ENCODE peak calls at places on chromosomes 13 and 19, in four cellular contexts. W, E, H and Q are unnamed samples.

GRCh38 chr13:23574421-23574820 is 4.2 kb downstream of the TNFRSF19 start:
- DNase-seq in W (no peak), E (no peak), H (no peak), Q (no peak)

GRCh38 chr19:42252365-42253244 is 2.3 kb downstream of the ERF start:
- DNase-seq in W (peak; percentile 62), E (peak; percentile 76), H (no peak), Q (no peak)

GRCh38 chr13:99417151-99417820 is 84.0 kb upstream of the TM9SF2 start:
- DNase-seq in W (no peak), E (peak; percentile 53), H (no peak), Q (no peak)

GRCh38 chr13:75319244-75319643 is 162.7 kb downstream of the TBC1D4 start:
- DNase-seq in W (no peak), E (no peak), H (no peak), Q (no peak)

GRCh38 chr19:2424686-2425621 is 2.4 kb downstream of the TIMM13 start:
- DNase-seq in W (peak; percentile 69), E (peak; percentile 67), H (no peak), Q (no peak)

GRCh38 chr13:30880151-30880551 is 25.9 kb upstream of the MEDAG start:
- DNase-seq in W (no peak), E (no peak), H (no peak), Q (no peak)

GRCh38 chr13:99895428-99895998 is 76.1 kb downstream of the ZIC5 start:
- DNase-seq in W (no peak), E (no peak), H (no peak), Q (no peak)

GRCh38 chr13:111663505-111663904 is 343.1 kb downstream of the TEX29 start:
- DNase-seq in W (no peak), E (no peak), H (no peak), Q (no peak)

GRCh38 chr19:29526730-29527499 is 1.1 kb downstream of the VSTM2B start:
- DNase-seq in W (no peak), E (peak; percentile 55), H (no peak), Q (no peak)

GRCh38 chr13:40806241-40806640 is 16.8 kb downstream of the SLC25A15 start:
- DNase-seq in W (no peak), E (no peak), H (no peak), Q (no peak)

GRCh38 chr13:70189981-70190380 is 81.7 kb upstream of the KLHL1 start:
- DNase-seq in W (no peak), E (no peak), H (no peak), Q (no peak)

GRCh38 chr19:2607712-2608601 is 94.5 kb downstream of the GNG7 start:
- DNase-seq in W (no peak), E (no peak), H (no peak), Q (peak; percentile 94)

GRCh38 chr13:100130092-100130491 is 41.2 kb downstream of the PCCA start:
- DNase-seq in W (no peak), E (no peak), H (no peak), Q (no peak)

GRCh38 chr13:75366380-75367280 is 115.3 kb downstream of the TBC1D4 start:
- DNase-seq in W (no peak), E (no peak), H (no peak), Q (no peak)

GRCh38 chr13:44259045-44260042 is 114.3 kb upstream of the SERP2 start:
- DNase-seq in W (peak; percentile 66), E (peak; percentile 74), H (no peak), Q (peak; percentile 51)

GRCh38 chr19:51386882-51387520 is 773 bp downstream of the LIM2 start:
- DNase-seq in W (no peak), E (no peak), H (no peak), Q (no peak)

GRCh38 chr19:7088999-7089398 is 19.5 kb downstream of the ZNF557 start:
- DNase-seq in W (no peak), E (no peak), H (no peak), Q (no peak)

GRCh38 chr13:101474419-101474957 is 22.0 kb downstream of the ITGBL1 start:
- DNase-seq in W (no peak), E (no peak), H (no peak), Q (no peak)

GRCh38 chr19:28420731-28421550 is 792.0 kb downstream of the UQCRFS1 start:
- DNase-seq in W (no peak), E (no peak), H (no peak), Q (no peak)

GRCh38 chr13:40315416-40316064 is 350.9 kb downstream of the FOXO1 start:
- DNase-seq in W (no peak), E (no peak), H (no peak), Q (no peak)

GRCh38 chr13:101398920-101399319 is 17.4 kb downstream of the NALCN start:
- DNase-seq in W (no peak), E (no peak), H (no peak), Q (no peak)

GRCh38 chr13:85366759-85367417 is 432.3 kb downstream of the SLITRK6 start:
- DNase-seq in W (no peak), E (no peak), H (no peak), Q (no peak)

DNA sequence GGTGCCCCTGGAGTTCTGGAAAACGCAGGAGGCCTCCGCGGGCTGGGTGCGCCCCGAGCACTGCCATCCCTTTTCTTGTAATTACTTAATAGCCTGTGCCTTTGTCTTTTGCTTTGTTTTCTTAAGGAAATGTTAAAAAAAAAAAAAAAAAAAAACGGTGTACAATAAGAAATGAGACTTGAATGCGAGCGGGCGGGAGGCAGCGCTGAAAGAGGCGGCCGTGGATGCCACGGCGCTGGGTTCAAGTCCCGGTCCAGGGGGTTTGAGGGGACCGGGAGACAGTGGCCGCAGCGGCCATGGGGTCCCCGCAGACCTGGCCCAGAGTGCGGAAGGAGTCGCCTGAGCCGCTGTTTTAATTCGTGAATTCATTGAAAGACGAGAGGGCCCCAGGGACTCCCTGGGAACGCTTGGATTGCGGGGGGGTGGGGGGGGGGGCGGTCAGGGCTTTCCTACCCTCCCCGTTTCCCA is 349.1 kb upstream of the ARGLU1 start:
- DNase-seq in W (no peak), E (no peak), H (no peak), Q (no peak)
- H3K4me3 ChIP-seq in W (no peak overlapping the region), E (peak overlapping the region; percentile 75), H (no peak overlapping the region), Q (no peak overlapping the region)

GRCh38 chr19:48558018-48558684 is 6.2 kb downstream of the SULT2B1 start:
- DNase-seq in W (peak; percentile 50), E (no peak), H (no peak), Q (no peak)
- H3K4me3 ChIP-seq in W (no peak overlapping the region), E (no peak overlapping the region), H (no peak overlapping the region), Q (no peak overlapping the region)

GRCh38 chr19:36838784-36839324 is 667 bp upstream of the ZNF790 start:
- DNase-seq in W (no peak), E (no peak), H (no peak), Q (no peak)
- H3K4me3 ChIP-seq in W (peak overlapping the region; percentile 45), E (peak overlapping the region; percentile 73), H (peak overlapping the region; percentile 82), Q (peak overlapping the region; percentile 69)

DNA sequence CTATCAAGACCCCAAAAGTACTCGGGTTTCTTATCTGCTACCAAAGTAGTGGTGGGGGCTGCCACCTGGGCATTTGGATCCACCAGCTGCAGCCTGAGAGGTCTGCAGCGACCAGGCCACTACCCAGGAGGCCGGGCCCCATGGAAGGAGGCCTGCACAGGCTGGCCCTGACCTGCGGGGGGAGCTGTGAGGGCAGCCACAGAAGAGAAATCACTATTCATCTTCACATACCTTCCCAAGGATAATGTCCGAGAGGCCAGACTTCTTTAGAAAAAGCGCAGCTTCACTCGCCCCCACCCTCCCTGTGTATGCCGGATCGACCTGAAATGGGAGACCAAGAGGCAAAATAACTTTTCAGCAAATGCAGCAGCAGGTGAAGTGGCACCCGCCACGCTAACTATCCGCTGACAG is 30.1 kb downstream of the EPS15L1 start:
- DNase-seq in W (no peak), E (no peak), H (no peak), Q (no peak)
- H3K4me3 ChIP-seq in W (no peak overlapping the region), E (no peak overlapping the region), H (no peak overlapping the region), Q (no peak overlapping the region)

DNA sequence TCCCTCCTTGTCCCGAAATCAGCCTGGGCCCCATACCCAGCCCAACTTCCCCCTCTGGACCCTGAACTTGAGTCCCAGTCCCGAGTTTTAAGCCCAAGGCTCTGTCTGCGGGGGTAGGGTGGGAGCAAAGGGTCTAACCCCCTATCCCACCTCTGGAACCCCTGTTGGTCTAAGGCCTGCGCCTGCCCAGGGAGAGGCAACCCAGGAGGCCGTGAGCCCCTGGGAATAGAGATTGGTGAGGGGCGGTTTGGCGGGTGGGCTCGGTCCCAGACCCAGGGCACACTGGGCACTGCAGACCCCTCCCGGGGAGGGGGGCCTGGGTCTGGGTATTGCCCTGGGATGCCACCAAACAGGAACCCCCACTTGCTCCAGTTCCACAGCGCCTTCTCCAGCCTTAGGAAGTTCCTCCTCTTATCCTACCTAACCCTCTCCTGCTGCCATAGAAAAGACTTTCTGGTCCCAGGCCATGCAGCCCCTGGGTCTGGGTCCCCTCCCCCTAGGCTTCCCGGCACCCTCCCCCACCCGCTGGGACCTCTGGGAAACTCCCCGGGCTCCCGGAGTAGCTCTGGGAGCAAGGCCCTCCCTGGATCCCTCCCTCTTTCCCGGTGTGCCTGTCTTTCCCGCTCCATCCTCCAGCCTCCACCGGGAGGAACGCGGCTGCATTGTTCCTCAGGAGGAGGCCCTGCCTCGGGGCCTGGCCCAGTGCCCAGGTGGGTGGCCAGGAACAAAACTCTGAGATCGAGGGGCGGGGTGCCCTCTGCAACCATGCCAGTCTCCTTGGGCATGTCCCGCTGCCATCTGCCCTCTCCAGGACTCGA is 33.6 kb upstream of the NANOS3 start:
- DNase-seq in W (no peak), E (peak; percentile 77), H (no peak), Q (no peak)
- H3K4me3 ChIP-seq in W (peak overlapping the region; percentile 82), E (peak overlapping the region; percentile 85), H (peak overlapping the region; percentile 84), Q (peak overlapping the region; percentile 75)